ENCODE peak calls at places on chromosomes 11 and 22, in six cellular contexts. One of them, this sample, is unnamed.

GRCh38 chr11:91608662-91609061 is 616.0 kb upstream of the FAT3 start:
- DNase-seq in GM12878: no peak
- DNase-seq in GM12892: no peak
- DNase-seq in H1: no peak
- DNase-seq in K562: no peak
- DNase-seq in HepG2: no peak
- DNase-seq in this sample: no peak

GRCh38 chr11:69841859-69842698 is 22.9 kb upstream of the FGF3 start:
- DNase-seq in GM12892: no peak
- DNase-seq in HepG2: no peak
- DNase-seq in H1: no peak
- DNase-seq in GM12878: no peak
- DNase-seq in K562: peak; percentile 46
- DNase-seq in this sample: no peak

GRCh38 chr22:38347944-38348750 is 30.9 kb upstream of the CSNK1E start:
- DNase-seq in K562: no peak
- DNase-seq in GM12892: no peak
- DNase-seq in GM12878: no peak
- DNase-seq in HepG2: no peak
- DNase-seq in H1: no peak
- DNase-seq in this sample: no peak

GRCh38 chr11:70503878-70504240 is 105.5 kb downstream of the CTTN start:
- DNase-seq in GM12892: no peak
- DNase-seq in HepG2: no peak
- DNase-seq in K562: no peak
- DNase-seq in GM12878: no peak
- DNase-seq in H1: no peak
- DNase-seq in this sample: no peak

GRCh38 chr11:118241191-118242098 is 10.7 kb downstream of the MPZL3 start:
- DNase-seq in HepG2: peak; percentile 39
- DNase-seq in K562: peak; percentile 64
- DNase-seq in GM12878: no peak
- DNase-seq in GM12892: no peak
- DNase-seq in H1: no peak
- DNase-seq in this sample: no peak

GRCh38 chr22:49648053-49648452 is 179.6 kb downstream of the BRD1 start:
- DNase-seq in GM12892: no peak
- DNase-seq in HepG2: no peak
- DNase-seq in H1: no peak
- DNase-seq in K562: no peak
- DNase-seq in GM12878: no peak
- DNase-seq in this sample: no peak

GRCh38 chr11:34773826-34774225 is 142.4 kb downstream of the APIP start:
- DNase-seq in GM12892: no peak
- DNase-seq in H1: no peak
- DNase-seq in GM12878: no peak
- DNase-seq in HepG2: no peak
- DNase-seq in K562: no peak
- DNase-seq in this sample: no peak

GRCh38 chr22:42933783-42934144 is 76.7 kb upstream of the ARFGAP3 start:
- DNase-seq in GM12892: no peak
- DNase-seq in H1: no peak
- DNase-seq in K562: no peak
- DNase-seq in GM12878: no peak
- DNase-seq in HepG2: peak; percentile 33
- DNase-seq in this sample: no peak

GRCh38 chr11:45795379-45795778 is 9.6 kb upstream of the SLC35C1 start:
- DNase-seq in H1: no peak
- DNase-seq in GM12892: no peak
- DNase-seq in HepG2: no peak
- DNase-seq in GM12878: no peak
- DNase-seq in K562: peak; percentile 81
- DNase-seq in this sample: no peak

GRCh38 chr11:14357843-14358728 is 897 bp downstream of the RRAS2 start:
- DNase-seq in GM12878: no peak
- DNase-seq in GM12892: peak; percentile 29
- DNase-seq in K562: peak; percentile 55
- DNase-seq in HepG2: peak; percentile 66
- DNase-seq in H1: no peak
- DNase-seq in this sample: peak; percentile 32

GRCh38 chr11:29251738-29252137 is 765.1 kb downstream of the KCNA4 start:
- DNase-seq in H1: no peak
- DNase-seq in GM12892: no peak
- DNase-seq in HepG2: no peak
- DNase-seq in GM12878: peak; percentile 33
- DNase-seq in K562: no peak
- DNase-seq in this sample: no peak

GRCh38 chr11:121964591-121964990 is 151.4 kb downstream of the BLID start:
- DNase-seq in H1: no peak
- DNase-seq in K562: no peak
- DNase-seq in HepG2: no peak
- DNase-seq in GM12892: no peak
- DNase-seq in GM12878: no peak
- DNase-seq in this sample: no peak

GRCh38 chr11:117328414-117329010 is 858 bp downstream of the CEP164 start:
- DNase-seq in GM12878: no peak
- DNase-seq in GM12892: no peak
- DNase-seq in K562: peak; percentile 50
- DNase-seq in H1: no peak
- DNase-seq in HepG2: no peak
- DNase-seq in this sample: no peak

GRCh38 chr11:111200010-111200534 is 45.5 kb upstream of the POU2AF2 start:
- DNase-seq in K562: no peak
- DNase-seq in GM12892: no peak
- DNase-seq in HepG2: no peak
- DNase-seq in H1: no peak
- DNase-seq in GM12878: no peak
- DNase-seq in this sample: no peak

GRCh38 chr22:49015459-49015858 is 812.2 kb downstream of the BRD1 start:
- DNase-seq in HepG2: no peak
- DNase-seq in GM12878: no peak
- DNase-seq in K562: no peak
- DNase-seq in GM12892: no peak
- DNase-seq in H1: no peak
- DNase-seq in this sample: no peak

GRCh38 chr11:69467646-69468045 is 13.8 kb upstream of the LINC01488 start:
- DNase-seq in HepG2: peak; percentile 46
- DNase-seq in H1: no peak
- DNase-seq in GM12878: no peak
- DNase-seq in K562: peak; percentile 54
- DNase-seq in GM12892: no peak
- DNase-seq in this sample: no peak

GRCh38 chr11:16013242-16013641 is 343.1 kb downstream of the SOX6 start:
- DNase-seq in GM12878: no peak
- DNase-seq in GM12892: no peak
- DNase-seq in HepG2: no peak
- DNase-seq in K562: no peak
- DNase-seq in H1: no peak
- DNase-seq in this sample: no peak

GRCh38 chr11:44868455-44869421 is 81.9 kb downstream of the TP53I11 start:
- DNase-seq in H1: no peak
- DNase-seq in GM12892: no peak
- DNase-seq in HepG2: no peak
- DNase-seq in GM12878: no peak
- DNase-seq in K562: no peak
- DNase-seq in this sample: no peak

GRCh38 chr11:117866526-117866925 is 9.9 kb downstream of the FXYD6 start:
- DNase-seq in HepG2: no peak
- DNase-seq in H1: no peak
- DNase-seq in K562: no peak
- DNase-seq in GM12892: no peak
- DNase-seq in GM12878: no peak
- DNase-seq in this sample: no peak

GRCh38 chr11:8593935-8594909 is at the start of gene STK33:
- DNase-seq in H1: peak; percentile 27
- DNase-seq in K562: no peak
- DNase-seq in GM12878: no peak
- DNase-seq in GM12892: peak; percentile 78
- DNase-seq in HepG2: peak; percentile 43
- DNase-seq in this sample: peak; percentile 80

GRCh38 chr22:20438678-20439492 is 1.3 kb upstream of the SCARF2 start:
- DNase-seq in GM12892: no peak
- DNase-seq in HepG2: peak; percentile 37
- DNase-seq in GM12878: no peak
- DNase-seq in H1: no peak
- DNase-seq in K562: peak; percentile 86
- DNase-seq in this sample: no peak

GRCh38 chr22:33315954-33316353 is 257.8 kb upstream of the SYN3 start:
- DNase-seq in H1: no peak
- DNase-seq in K562: no peak
- DNase-seq in GM12878: no peak
- DNase-seq in HepG2: no peak
- DNase-seq in GM12892: no peak
- DNase-seq in this sample: no peak

GRCh38 chr11:103878646-103879045 is 157.8 kb upstream of the DDI1 start:
- DNase-seq in HepG2: no peak
- DNase-seq in K562: no peak
- DNase-seq in GM12892: no peak
- DNase-seq in GM12878: no peak
- DNase-seq in H1: no peak
- DNase-seq in this sample: no peak

GRCh38 chr11:92432515-92432914 is 207.9 kb downstream of the FAT3 start:
- DNase-seq in HepG2: no peak
- DNase-seq in GM12892: no peak
- DNase-seq in H1: no peak
- DNase-seq in K562: no peak
- DNase-seq in GM12878: no peak
- DNase-seq in this sample: no peak

GRCh38 chr11:68938816-68939582 is 35.3 kb downstream of the IGHMBP2 start:
- DNase-seq in HepG2: no peak
- DNase-seq in GM12892: no peak
- DNase-seq in GM12878: no peak
- DNase-seq in K562: no peak
- DNase-seq in H1: no peak
- DNase-seq in this sample: no peak

GRCh38 chr11:96179905-96180304 is 163.1 kb downstream of the MAML2 start:
- DNase-seq in H1: no peak
- DNase-seq in GM12878: no peak
- DNase-seq in K562: no peak
- DNase-seq in HepG2: no peak
- DNase-seq in GM12892: no peak
- DNase-seq in this sample: no peak

GRCh38 chr11:96177132-96177531 is 165.9 kb downstream of the MAML2 start:
- DNase-seq in K562: no peak
- DNase-seq in H1: no peak
- DNase-seq in GM12878: no peak
- DNase-seq in HepG2: no peak
- DNase-seq in GM12892: no peak
- DNase-seq in this sample: no peak

GRCh38 chr11:96180341-96180740 is 162.7 kb downstream of the MAML2 start:
- DNase-seq in HepG2: no peak
- DNase-seq in K562: no peak
- DNase-seq in H1: no peak
- DNase-seq in GM12878: no peak
- DNase-seq in GM12892: no peak
- DNase-seq in this sample: no peak

GRCh38 chr11:96173906-96174305 is 169.1 kb downstream of the MAML2 start:
- DNase-seq in GM12892: no peak
- DNase-seq in K562: no peak
- DNase-seq in HepG2: no peak
- DNase-seq in H1: no peak
- DNase-seq in GM12878: no peak
- DNase-seq in this sample: no peak

DNA sequence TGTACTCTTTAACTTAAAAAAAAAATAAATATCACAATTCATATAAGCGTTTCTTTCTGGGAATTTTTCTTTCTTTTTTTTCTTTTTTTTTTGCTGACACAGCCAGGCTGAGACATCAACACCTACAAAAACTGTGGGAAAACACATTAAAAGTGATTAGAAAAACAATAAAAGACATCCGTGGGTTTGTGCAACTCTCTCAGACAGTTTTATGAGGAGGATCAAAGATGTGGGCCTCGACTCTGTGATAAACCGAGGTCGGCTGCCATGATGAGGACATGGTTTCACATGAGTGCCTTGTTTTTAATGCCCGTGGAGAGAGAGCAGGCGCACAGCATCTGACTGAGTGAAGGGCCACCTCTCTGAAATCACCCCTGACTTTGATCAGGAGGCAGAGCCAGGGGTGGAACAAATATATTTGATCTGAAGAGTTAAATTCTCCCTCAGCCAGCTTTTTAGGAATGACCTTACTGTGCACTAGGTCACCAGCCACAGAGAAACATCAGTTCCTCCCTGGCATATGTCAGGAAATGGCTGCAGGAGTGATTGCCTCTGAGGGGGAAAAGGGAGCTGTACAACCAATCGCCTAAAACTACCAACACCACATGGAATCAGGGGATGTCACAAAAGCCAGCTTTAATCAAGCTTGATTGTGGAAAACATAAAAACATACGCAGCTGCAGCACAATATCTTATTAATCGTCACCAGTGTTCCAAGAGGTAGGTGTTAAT is 164.8 kb downstream of the MAML2 start:
- DNase-seq in GM12892: no peak
- DNase-seq in HepG2: no peak
- DNase-seq in GM12878: no peak
- DNase-seq in H1: no peak
- DNase-seq in K562: no peak
- DNase-seq in this sample: no peak
- TF ChIP-seq TAF1 in GM12892: no peak
- TF ChIP-seq TAF1 in HepG2: no peak
- TF ChIP-seq TAF1 in GM12878: no peak
- TF ChIP-seq TAF1 in H1: no peak
- TF ChIP-seq TAF1 in K562: no peak
- TF ChIP-seq TAF1 in this sample: no peak

DNA sequence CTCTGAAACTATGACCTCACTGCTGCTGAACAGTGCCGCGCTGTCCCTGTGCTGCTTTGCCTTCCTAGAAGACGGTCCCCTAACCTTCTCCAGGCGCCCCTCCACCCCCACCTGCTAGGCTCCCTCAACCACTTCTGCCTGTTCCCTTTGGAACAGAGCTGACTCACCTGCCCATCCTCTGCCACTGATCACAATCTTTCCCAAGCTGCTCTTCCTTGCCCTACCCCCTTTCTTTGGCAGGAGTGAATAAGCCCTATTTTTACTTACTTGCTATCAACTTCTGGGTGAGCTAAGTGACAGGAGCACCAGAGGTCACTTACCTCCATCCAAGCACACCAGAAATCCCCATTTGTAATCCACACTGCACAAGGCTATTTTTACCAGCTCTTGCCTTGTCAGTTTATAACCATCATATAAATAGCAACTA is 116.0 kb upstream of the BID start:
- DNase-seq in K562: no peak
- DNase-seq in GM12878: no peak
- DNase-seq in HepG2: no peak
- DNase-seq in H1: no peak
- DNase-seq in GM12892: no peak
- DNase-seq in this sample: no peak
- TF ChIP-seq POLR2A in K562: no peak
- TF ChIP-seq POLR2A in GM12878: no peak
- TF ChIP-seq POLR2A in HepG2: no peak
- TF ChIP-seq POLR2A in H1: no peak
- TF ChIP-seq POLR2A in GM12892: no peak
- TF ChIP-seq POLR2A in this sample: no peak

GRCh38 chr22:21633481-21633880 is 921 bp downstream of the CCDC116 start:
- DNase-seq in GM12892: no peak
- DNase-seq in K562: no peak
- DNase-seq in GM12878: no peak
- DNase-seq in HepG2: no peak
- DNase-seq in H1: no peak
- DNase-seq in this sample: no peak
- TF ChIP-seq TAF1 in GM12892: no peak
- TF ChIP-seq TAF1 in K562: no peak
- TF ChIP-seq TAF1 in GM12878: no peak
- TF ChIP-seq TAF1 in HepG2: no peak
- TF ChIP-seq TAF1 in H1: no peak
- TF ChIP-seq TAF1 in this sample: no peak

GRCh38 chr11:64916040-64916847 is 765 bp downstream of the ATG2A start:
- DNase-seq in GM12878: no peak
- DNase-seq in HepG2: peak; percentile 55
- DNase-seq in K562: peak; percentile 66
- DNase-seq in GM12892: peak; percentile 53
- DNase-seq in H1: no peak
- DNase-seq in this sample: peak; percentile 63
- TF ChIP-seq POLR2A in GM12878: no peak
- TF ChIP-seq POLR2A in HepG2: peak; percentile 34
- TF ChIP-seq POLR2A in K562: no peak
- TF ChIP-seq POLR2A in GM12892: no peak
- TF ChIP-seq POLR2A in H1: no peak
- TF ChIP-seq POLR2A in this sample: no peak